ENCODE peak calls at places on chromosomes 7 and 10, in four cellular contexts. O, F, N and Z are unnamed samples.

GRCh38 chr7:104980969-104981670 is 32.9 kb upstream of the KMT2E start:
- DNase-seq in O (no peak), F (peak; percentile 47), N (no peak), Z (no peak)

GRCh38 chr10:49115015-49115795 is at the start of gene VSTM4:
- DNase-seq in O (no peak), F (peak; percentile 45), N (peak; percentile 33), Z (no peak)

GRCh38 chr7:64098-64521 is 128.3 kb upstream of the FAM20C start:
- DNase-seq in O (no peak), F (peak; percentile 86), N (peak; percentile 78), Z (peak; percentile 78)

GRCh38 chr10:61887772-61888171 is 13.7 kb upstream of the ARID5B start:
- DNase-seq in O (no peak), F (no peak), N (no peak), Z (no peak)

GRCh38 chr10:110786172-110786571 is 85.6 kb upstream of the PDCD4 start:
- DNase-seq in O (no peak), F (no peak), N (no peak), Z (no peak)

GRCh38 chr7:47819054-47819920 is 129.0 kb downstream of the PKD1L1 start:
- DNase-seq in O (peak; percentile 2), F (peak; percentile 89), N (peak; percentile 79), Z (no peak)

GRCh38 chr10:17232276-17232987 is 4.4 kb downstream of the VIM start:
- DNase-seq in O (no peak), F (no peak), N (no peak), Z (no peak)

GRCh38 chr10:66842867-66843266 is 83.0 kb upstream of the LRRTM3 start:
- DNase-seq in O (no peak), F (no peak), N (no peak), Z (no peak)

GRCh38 chr7:84663224-84663623 is 468.6 kb upstream of the SEMA3A start:
- DNase-seq in O (no peak), F (no peak), N (no peak), Z (no peak)

GRCh38 chr10:103763374-103764202 is 91.8 kb downstream of the SH3PXD2A start:
- DNase-seq in O (no peak), F (peak; percentile 61), N (no peak), Z (no peak)

GRCh38 chr10:42802889-42803288 is 20.3 kb downstream of the BMS1 start:
- DNase-seq in O (no peak), F (no peak), N (no peak), Z (no peak)

GRCh38 chr10:127968659-127969058 is 61.8 kb downstream of the PTPRE start:
- DNase-seq in O (no peak), F (no peak), N (no peak), Z (no peak)

GRCh38 chr10:43012578-43012977 is 64.3 kb upstream of the RET start:
- DNase-seq in O (no peak), F (no peak), N (no peak), Z (no peak)

GRCh38 chr10:42367532-42368230 is 270.7 kb downstream of the ZNF33B start:
- DNase-seq in O (no peak), F (peak; percentile 97), N (peak; percentile 81), Z (peak; percentile 78)

GRCh38 chr10:80471009-80471408 is 16.9 kb downstream of the TSPAN14 start:
- DNase-seq in O (no peak), F (no peak), N (no peak), Z (no peak)

GRCh38 chr10:42958142-42958868 is 118.6 kb upstream of the RET start:
- DNase-seq in O (no peak), F (no peak), N (no peak), Z (no peak)

GRCh38 chr7:27999829-28000228 is 180.8 kb downstream of the JAZF1 start:
- DNase-seq in O (no peak), F (no peak), N (no peak), Z (no peak)

GRCh38 chr10:1426786-1427185 is 310.5 kb downstream of the ADARB2 start:
- DNase-seq in O (no peak), F (no peak), N (no peak), Z (no peak)

GRCh38 chr10:100858742-100859141 is 54.0 kb upstream of the SLF2 start:
- DNase-seq in O (no peak), F (peak; percentile 34), N (peak; percentile 20), Z (no peak)

GRCh38 chr10:3057946-3058345 is 9.4 kb upstream of the PFKP start:
- DNase-seq in O (no peak), F (no peak), N (no peak), Z (no peak)

GRCh38 chr7:5045558-5046396 is at the start of gene RBAK:
- DNase-seq in O (peak; percentile 87), F (peak; percentile 95), N (peak; percentile 92), Z (peak; percentile 82)

GRCh38 chr7:40156988-40157387 is 22.2 kb downstream of the SUGCT start:
- DNase-seq in O (no peak), F (no peak), N (no peak), Z (no peak)

GRCh38 chr7:121341933-121342332 is 13.1 kb downstream of the WNT16 start:
- DNase-seq in O (no peak), F (no peak), N (no peak), Z (no peak)

GRCh38 chr10:35129185-35129674 is 2.6 kb downstream of the CREM start:
- DNase-seq in O (no peak), F (no peak), N (no peak), Z (no peak)

GRCh38 chr10:25831138-25831537 is 102.9 kb upstream of the MYO3A start:
- DNase-seq in O (no peak), F (no peak), N (no peak), Z (no peak)

GRCh38 chr7:108222236-108222892 is 92.2 kb upstream of the LAMB4 start:
- DNase-seq in O (no peak), F (no peak), N (no peak), Z (no peak)

GRCh38 chr7:94190599-94191061 is 186.5 kb upstream of the BET1 start:
- DNase-seq in O (no peak), F (no peak), N (no peak), Z (no peak)

GRCh38 chr10:60089095-60089494 is 182.7 kb upstream of the CCDC6 start:
- DNase-seq in O (no peak), F (no peak), N (no peak), Z (no peak)

GRCh38 chr7:36154255-36155212 is 1.5 kb downstream of the EEPD1 start:
- DNase-seq in O (no peak), F (no peak), N (no peak), Z (no peak)

GRCh38 chr10:29634764-29635625 is at the start of gene SVIL:
- DNase-seq in O (no peak), F (no peak), N (no peak), Z (no peak)

GRCh38 chr7:17320642-17321041 is 22.2 kb downstream of the AHR start:
- DNase-seq in O (no peak), F (no peak), N (no peak), Z (no peak)

GRCh38 chr7:6460303-6460702 is 12.5 kb upstream of the DAGLB start:
- DNase-seq in O (no peak), F (no peak), N (no peak), Z (no peak)

GRCh38 chr10:92662852-92663251 is 26.9 kb upstream of the HHEX start:
- DNase-seq in O (no peak), F (no peak), N (no peak), Z (no peak)

GRCh38 chr10:88066876-88067275 is 203.5 kb downstream of the PTEN start:
- DNase-seq in O (no peak), F (peak; percentile 55), N (no peak), Z (no peak)

GRCh38 chr10:68172324-68172723 is 59.6 kb downstream of the ATOH7 start:
- DNase-seq in O (no peak), F (no peak), N (no peak), Z (no peak)

GRCh38 chr7:74587435-74588126 is 69.9 kb upstream of the GTF2I start:
- DNase-seq in O (no peak), F (peak; percentile 60), N (peak; percentile 41), Z (no peak)